ENCODE peak calls at places on chromosomes 5 and 9, in ten cellular contexts. N is HCT116, R is body of pancreas, H is fibroblast of mammary gland, V is stomach, X is progenitor cell of endocrine pancreas, P is endothelial cell, O is spleen, B is GM06990, K is MM.1S. G is an unnamed sample.

GRCh38 chr9:112905084-112905483 is 14.4 kb upstream of the SLC46A2 start:
- DNase-seq in H (no peak), K (no peak), X (no peak), O (no peak), B (no peak), N (no peak), R (no peak), P (no peak), V (no peak), G (no peak)

GRCh38 chr5:135821802-135822201 is 12.7 kb upstream of the SLC25A48 start:
- DNase-seq in K (no peak), V (no peak), O (no peak), R (no peak), P (no peak), N (no peak), H (no peak), X (no peak), B (no peak), G (no peak)

GRCh38 chr5:52830700-52831099 is 43.0 kb downstream of the ITGA1 start:
- DNase-seq in H (no peak), N (no peak), P (no peak), K (no peak), R (no peak), V (no peak), O (no peak), B (no peak), X (no peak), G (no peak)

GRCh38 chr9:14846871-14847311 is 63.3 kb downstream of the FREM1 start:
- DNase-seq in K (peak; percentile 36), X (peak; percentile 22), B (peak; percentile 25), O (peak; percentile 76), P (peak; percentile 61), V (peak; percentile 32), H (peak; percentile 43), N (peak; percentile 47), R (peak; percentile 54), G (peak; percentile 91)

GRCh38 chr9:134655101-134655500 is 13.5 kb downstream of the COL5A1 start:
- DNase-seq in R (no peak), N (no peak), O (peak; percentile 47), V (no peak), X (no peak), H (no peak), P (no peak), K (no peak), B (no peak), G (peak; percentile 16)

GRCh38 chr5:112762113-112762810 is 24.6 kb downstream of the APC start:
- DNase-seq in P (no peak), K (no peak), H (peak; percentile 35), R (no peak), N (no peak), V (no peak), X (no peak), O (no peak), B (no peak), G (no peak)

GRCh38 chr9:138022121-138022741 is 144.6 kb downstream of the CACNA1B start:
- DNase-seq in H (no peak), B (no peak), X (no peak), V (peak; percentile 23), P (peak; percentile 66), R (peak; percentile 55), N (peak; percentile 40), O (peak; percentile 70), K (peak; percentile 11), G (peak; percentile 72)

GRCh38 chr5:28748446-28748845 is 1710.1 kb upstream of the CDH9 start:
- DNase-seq in N (no peak), B (no peak), V (no peak), X (no peak), K (no peak), P (no peak), H (no peak), O (no peak), R (no peak), G (no peak)

GRCh38 chr5:143887302-143887638 is 75.3 kb downstream of the HMHB1 start:
- DNase-seq in V (no peak), O (no peak), R (peak; percentile 23), K (no peak), X (no peak), N (no peak), H (peak; percentile 78), P (no peak), B (no peak), G (no peak)

GRCh38 chr5:170747851-170748250 is 35.7 kb upstream of the GABRP start:
- DNase-seq in B (no peak), O (no peak), P (peak; percentile 62), N (peak; percentile 16), R (no peak), H (peak; percentile 8), K (no peak), V (no peak), X (peak; percentile 48), G (peak; percentile 61)

GRCh38 chr5:135551593-135552447 is 16.1 kb upstream of the NEUROG1 start:
- DNase-seq in R (peak; percentile 75), O (no peak), H (peak; percentile 81), K (peak; percentile 64), N (peak; percentile 69), X (peak; percentile 67), B (peak; percentile 22), V (peak; percentile 78), P (peak; percentile 77), G (peak; percentile 82)

DNA sequence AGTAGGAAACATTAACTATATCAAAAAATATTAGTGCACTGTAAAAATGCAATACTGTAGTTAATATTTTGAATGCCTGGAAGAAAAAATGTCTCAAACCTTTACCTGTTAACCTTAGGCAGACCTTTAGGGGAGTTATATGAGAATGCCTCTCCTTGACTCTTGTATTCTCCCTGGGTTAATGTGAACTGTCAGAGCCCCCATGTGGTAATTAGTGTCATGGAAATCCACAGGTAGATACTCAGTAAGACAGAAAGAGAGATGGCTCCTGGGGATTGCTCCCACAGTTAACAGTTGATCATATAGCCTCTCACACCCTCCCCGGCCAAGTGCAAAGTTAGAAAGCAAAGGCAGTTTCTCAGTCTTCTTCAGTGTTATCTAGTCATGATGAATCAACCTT is 742.8 kb downstream of the NR2F1-AS1 start:
- DNase-seq in B (no peak), N (peak; percentile 13), O (no peak), H (no peak), K (peak; percentile 25), X (no peak), P (peak; percentile 6), V (no peak), R (no peak), G (no peak)
- TF ChIP-seq CTCF in B (no peak), N (peak; percentile 15), O (no peak), H (no peak), K (peak; percentile 30), X (peak; percentile 35), P (no peak), V (no peak), R (no peak), G (no peak)

DNA sequence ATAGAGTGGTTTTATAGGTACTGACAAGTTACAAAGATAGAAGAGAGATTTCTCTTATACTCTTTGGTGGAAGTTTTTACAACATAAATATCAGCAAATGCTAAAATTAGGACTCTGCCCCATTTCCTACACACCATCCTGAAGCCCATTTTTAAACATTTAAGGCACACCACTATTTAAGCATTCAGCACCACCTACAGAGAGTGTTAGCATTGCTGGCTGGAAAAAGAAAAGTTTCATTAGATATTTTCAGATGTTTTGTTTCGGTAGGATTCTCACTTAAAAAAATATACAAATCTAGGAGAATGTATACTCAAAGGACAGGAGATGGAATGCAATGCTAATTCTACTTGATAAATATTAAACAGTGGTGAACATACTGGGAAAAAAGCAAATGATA is 192.9 kb upstream of the HAPLN1 start:
- DNase-seq in B (no peak), K (no peak), O (no peak), H (no peak), N (no peak), V (no peak), P (no peak), R (no peak), X (no peak), G (no peak)
- TF ChIP-seq CTCF in B (no peak), K (no peak), O (no peak), H (no peak), N (no peak), V (no peak), P (no peak), R (no peak), X (no peak), G (no peak)

GRCh38 chr5:815449-815848 is 30.9 kb upstream of the ZDHHC11B start:
- DNase-seq in X (no peak), H (no peak), O (no peak), B (no peak), N (no peak), P (no peak), R (no peak), K (no peak), V (no peak), G (no peak)

GRCh38 chr5:821504-821903 is 29.3 kb downstream of the ZDHHC11 start:
- DNase-seq in O (no peak), P (no peak), H (no peak), X (no peak), N (no peak), R (no peak), K (no peak), V (no peak), B (no peak), G (no peak)

GRCh38 chr5:816176-816575 is 31.6 kb upstream of the ZDHHC11B start:
- DNase-seq in V (no peak), B (no peak), P (no peak), O (no peak), R (no peak), N (no peak), X (no peak), K (no peak), H (no peak), G (no peak)

GRCh38 chr5:819078-819477 is 31.7 kb downstream of the ZDHHC11 start:
- DNase-seq in V (no peak), N (no peak), R (no peak), P (no peak), X (no peak), H (no peak), K (no peak), B (no peak), O (no peak), G (no peak)

GRCh38 chr5:820245-820644 is 30.5 kb downstream of the ZDHHC11 start:
- DNase-seq in V (no peak), B (no peak), R (no peak), X (no peak), K (no peak), N (no peak), O (no peak), H (no peak), P (no peak), G (no peak)
- TF ChIP-seq CTCF in V (no peak), B (no peak), R (no peak), X (no peak), K (no peak), N (no peak), O (no peak), H (no peak), P (no peak), G (no peak)

GRCh38 chr9:6733831-6734230 is 23.9 kb upstream of the KDM4C start:
- DNase-seq in X (no peak), N (no peak), P (no peak), O (no peak), K (no peak), H (no peak), B (no peak), R (no peak), V (no peak), G (no peak)

GRCh38 chr9:6735422-6735821 is 22.4 kb upstream of the KDM4C start:
- DNase-seq in X (no peak), N (no peak), O (no peak), H (no peak), B (no peak), K (no peak), R (no peak), V (no peak), P (no peak), G (no peak)

GRCh38 chr9:6733243-6733642 is 24.5 kb upstream of the KDM4C start:
- DNase-seq in X (no peak), K (no peak), V (no peak), B (no peak), H (no peak), N (no peak), R (no peak), O (peak; percentile 11), P (no peak), G (no peak)

GRCh38 chr9:6739218-6739617 is 18.6 kb upstream of the KDM4C start:
- DNase-seq in B (no peak), O (no peak), V (no peak), N (peak; percentile 38), X (no peak), H (peak; percentile 31), P (no peak), K (peak; percentile 55), R (no peak), G (no peak)
- TF ChIP-seq CTCF in B (peak; percentile 24), O (peak; percentile 24), V (no peak), N (peak; percentile 37), X (peak; percentile 21), H (peak; percentile 40), P (peak; percentile 27), K (peak; percentile 33), R (no peak), G (peak; percentile 38)

G was measured in glutamatergic neuron.